ENCODE peak calls at places on chromosomes 13 and 19, in five cellular contexts. One of them, this sample, is unnamed.

GRCh38 chr13:21619633-21620220 is 15.8 kb upstream of the MICU2 start:
- DNase-seq in HL-60: no peak
- DNase-seq in neuronal stem cell: no peak
- DNase-seq in substantia nigra: no peak
- DNase-seq in caudate nucleus: no peak
- DNase-seq in this sample: no peak

GRCh38 chr13:86318424-86318823 is 519.2 kb upstream of the SLITRK6 start:
- DNase-seq in HL-60: no peak
- DNase-seq in neuronal stem cell: no peak
- DNase-seq in substantia nigra: no peak
- DNase-seq in caudate nucleus: no peak
- DNase-seq in this sample: no peak

GRCh38 chr13:44818428-44818827 is 170.8 kb downstream of the NUFIP1 start:
- DNase-seq in HL-60: no peak
- DNase-seq in neuronal stem cell: peak; percentile 30
- DNase-seq in substantia nigra: no peak
- DNase-seq in caudate nucleus: no peak
- DNase-seq in this sample: no peak

GRCh38 chr13:38348890-38349289 is 761 bp upstream of the UFM1 start:
- DNase-seq in HL-60: no peak
- DNase-seq in neuronal stem cell: peak; percentile 11
- DNase-seq in substantia nigra: peak; percentile 4
- DNase-seq in caudate nucleus: peak; percentile 36
- DNase-seq in this sample: no peak

GRCh38 chr13:106291006-106291405 is 244.5 kb downstream of the EFNB2 start:
- DNase-seq in HL-60: no peak
- DNase-seq in neuronal stem cell: no peak
- DNase-seq in substantia nigra: no peak
- DNase-seq in caudate nucleus: no peak
- DNase-seq in this sample: no peak

GRCh38 chr13:99356216-99357089 is 49.3 kb upstream of the GPR183 start:
- DNase-seq in HL-60: peak; percentile 45
- DNase-seq in neuronal stem cell: no peak
- DNase-seq in substantia nigra: no peak
- DNase-seq in caudate nucleus: peak; percentile 9
- DNase-seq in this sample: no peak

GRCh38 chr13:36057041-36057440 is 74.1 kb downstream of the DCLK1 start:
- DNase-seq in HL-60: no peak
- DNase-seq in neuronal stem cell: no peak
- DNase-seq in substantia nigra: no peak
- DNase-seq in caudate nucleus: no peak
- DNase-seq in this sample: no peak

GRCh38 chr13:70171151-70171550 is 62.9 kb upstream of the KLHL1 start:
- DNase-seq in HL-60: no peak
- DNase-seq in neuronal stem cell: no peak
- DNase-seq in substantia nigra: no peak
- DNase-seq in caudate nucleus: no peak
- DNase-seq in this sample: no peak

GRCh38 chr19:1862424-1863307 is 713 bp downstream of the KLF16 start:
- DNase-seq in HL-60: no peak
- DNase-seq in neuronal stem cell: no peak
- DNase-seq in substantia nigra: no peak
- DNase-seq in caudate nucleus: no peak
- DNase-seq in this sample: peak; percentile 54

GRCh38 chr19:1269478-1270167 is 491 bp downstream of the CIRBP start:
- DNase-seq in HL-60: peak; percentile 81
- DNase-seq in neuronal stem cell: no peak
- DNase-seq in substantia nigra: peak; percentile 63
- DNase-seq in caudate nucleus: peak; percentile 80
- DNase-seq in this sample: peak; percentile 89

GRCh38 chr19:40945645-40946044 is 45.4 kb upstream of the CYP2B6 start:
- DNase-seq in HL-60: no peak
- DNase-seq in neuronal stem cell: no peak
- DNase-seq in substantia nigra: no peak
- DNase-seq in caudate nucleus: no peak
- DNase-seq in this sample: no peak

GRCh38 chr13:51618626-51619025 is 34.4 kb downstream of the WDFY2 start:
- DNase-seq in HL-60: no peak
- DNase-seq in neuronal stem cell: no peak
- DNase-seq in substantia nigra: no peak
- DNase-seq in caudate nucleus: peak; percentile 35
- DNase-seq in this sample: no peak

GRCh38 chr19:46517471-46517870 is 21.8 kb upstream of the PNMA8B start:
- DNase-seq in HL-60: no peak
- DNase-seq in neuronal stem cell: no peak
- DNase-seq in substantia nigra: no peak
- DNase-seq in caudate nucleus: no peak
- DNase-seq in this sample: no peak

GRCh38 chr19:5002143-5002542 is 33.2 kb downstream of the KDM4B start:
- DNase-seq in HL-60: no peak
- DNase-seq in neuronal stem cell: no peak
- DNase-seq in substantia nigra: no peak
- DNase-seq in caudate nucleus: no peak
- DNase-seq in this sample: no peak

GRCh38 chr13:81874681-81875661 is 1534.0 kb upstream of the SPRY2 start:
- DNase-seq in HL-60: no peak
- DNase-seq in neuronal stem cell: no peak
- DNase-seq in substantia nigra: no peak
- DNase-seq in caudate nucleus: no peak
- DNase-seq in this sample: no peak

GRCh38 chr19:11587302-11587972 is 9.8 kb upstream of the ZNF627 start:
- DNase-seq in HL-60: peak; percentile 78
- DNase-seq in neuronal stem cell: peak; percentile 56
- DNase-seq in substantia nigra: peak; percentile 63
- DNase-seq in caudate nucleus: peak; percentile 43
- DNase-seq in this sample: peak; percentile 62

GRCh38 chr19:35430382-35431146 is 17.5 kb upstream of the FFAR2 start:
- DNase-seq in HL-60: peak; percentile 60
- DNase-seq in neuronal stem cell: no peak
- DNase-seq in substantia nigra: no peak
- DNase-seq in caudate nucleus: no peak
- DNase-seq in this sample: no peak

GRCh38 chr19:40592170-40592569 is 9.0 kb upstream of the LTBP4 start:
- DNase-seq in HL-60: peak; percentile 42
- DNase-seq in neuronal stem cell: no peak
- DNase-seq in substantia nigra: no peak
- DNase-seq in caudate nucleus: peak; percentile 28
- DNase-seq in this sample: no peak

GRCh38 chr13:111644750-111645149 is 324.3 kb downstream of the TEX29 start:
- DNase-seq in HL-60: no peak
- DNase-seq in neuronal stem cell: no peak
- DNase-seq in substantia nigra: no peak
- DNase-seq in caudate nucleus: no peak
- DNase-seq in this sample: no peak

GRCh38 chr13:94327318-94327717 is 152.2 kb downstream of the DCT start:
- DNase-seq in HL-60: no peak
- DNase-seq in neuronal stem cell: no peak
- DNase-seq in substantia nigra: no peak
- DNase-seq in caudate nucleus: no peak
- DNase-seq in this sample: no peak

GRCh38 chr19:54485846-54486245 is 12.8 kb upstream of the CDC42EP5 start:
- DNase-seq in HL-60: no peak
- DNase-seq in neuronal stem cell: no peak
- DNase-seq in substantia nigra: no peak
- DNase-seq in caudate nucleus: no peak
- DNase-seq in this sample: no peak

GRCh38 chr13:50594276-50594970 is 249.1 kb downstream of the DLEU7 start:
- DNase-seq in HL-60: peak; percentile 80
- DNase-seq in neuronal stem cell: peak; percentile 11
- DNase-seq in substantia nigra: no peak
- DNase-seq in caudate nucleus: no peak
- DNase-seq in this sample: peak; percentile 3
- H3K27ac ChIP-seq in HL-60: peak overlapping the region; percentile 65
- H3K27ac ChIP-seq in neuronal stem cell: peak overlapping the region; percentile 58
- H3K27ac ChIP-seq in substantia nigra: no peak overlapping the region
- H3K27ac ChIP-seq in caudate nucleus: no peak overlapping the region
- H3K27ac ChIP-seq in this sample: no peak overlapping the region

GRCh38 chr13:39777527-39778061 is 122.1 kb downstream of the COG6 start:
- DNase-seq in HL-60: peak; percentile 18
- DNase-seq in neuronal stem cell: no peak
- DNase-seq in substantia nigra: no peak
- DNase-seq in caudate nucleus: no peak
- DNase-seq in this sample: no peak
- H3K27ac ChIP-seq in HL-60: no peak overlapping the region
- H3K27ac ChIP-seq in neuronal stem cell: no peak overlapping the region
- H3K27ac ChIP-seq in substantia nigra: no peak overlapping the region
- H3K27ac ChIP-seq in caudate nucleus: no peak overlapping the region
- H3K27ac ChIP-seq in this sample: no peak overlapping the region

DNA sequence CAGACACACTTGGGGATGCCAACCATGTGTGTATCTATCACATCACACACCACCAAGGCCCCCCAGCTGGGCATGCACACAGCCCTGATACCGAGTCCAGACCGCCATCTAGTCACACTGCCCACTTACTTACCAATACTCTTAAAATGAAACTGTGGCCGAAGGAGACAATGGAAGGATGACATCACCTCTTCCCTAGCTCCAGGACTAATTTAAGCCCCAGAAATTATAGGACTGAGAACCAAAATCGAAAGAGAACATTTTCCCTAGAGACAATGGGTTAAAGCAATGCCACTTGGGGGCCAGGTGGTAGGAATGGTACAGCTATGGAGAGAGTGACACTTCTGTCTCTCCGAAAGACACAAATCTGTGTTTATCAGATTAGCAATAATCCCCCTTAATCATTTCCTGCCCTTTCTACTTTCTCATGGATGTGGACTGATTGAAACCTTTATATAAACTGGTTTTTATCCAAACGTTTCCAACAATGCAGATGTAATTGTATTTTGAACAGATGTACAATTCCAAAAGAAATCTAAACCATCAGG is 663 bp upstream of the GGACT start:
- DNase-seq in HL-60: no peak
- DNase-seq in neuronal stem cell: no peak
- DNase-seq in substantia nigra: no peak
- DNase-seq in caudate nucleus: no peak
- DNase-seq in this sample: no peak
- H3K27ac ChIP-seq in HL-60: no peak overlapping the region
- H3K27ac ChIP-seq in neuronal stem cell: no peak overlapping the region
- H3K27ac ChIP-seq in substantia nigra: no peak overlapping the region
- H3K27ac ChIP-seq in caudate nucleus: no peak overlapping the region
- H3K27ac ChIP-seq in this sample: no peak overlapping the region

GRCh38 chr13:30094015-30094533 is 213.3 kb downstream of the KATNAL1 start:
- DNase-seq in HL-60: no peak
- DNase-seq in neuronal stem cell: no peak
- DNase-seq in substantia nigra: no peak
- DNase-seq in caudate nucleus: no peak
- DNase-seq in this sample: no peak

GRCh38 chr13:30091691-30092090 is 215.7 kb downstream of the KATNAL1 start:
- DNase-seq in HL-60: no peak
- DNase-seq in neuronal stem cell: no peak
- DNase-seq in substantia nigra: no peak
- DNase-seq in caudate nucleus: no peak
- DNase-seq in this sample: no peak

GRCh38 chr13:30097695-30098094 is 209.7 kb downstream of the KATNAL1 start:
- DNase-seq in HL-60: no peak
- DNase-seq in neuronal stem cell: no peak
- DNase-seq in substantia nigra: no peak
- DNase-seq in caudate nucleus: no peak
- DNase-seq in this sample: no peak

DNA sequence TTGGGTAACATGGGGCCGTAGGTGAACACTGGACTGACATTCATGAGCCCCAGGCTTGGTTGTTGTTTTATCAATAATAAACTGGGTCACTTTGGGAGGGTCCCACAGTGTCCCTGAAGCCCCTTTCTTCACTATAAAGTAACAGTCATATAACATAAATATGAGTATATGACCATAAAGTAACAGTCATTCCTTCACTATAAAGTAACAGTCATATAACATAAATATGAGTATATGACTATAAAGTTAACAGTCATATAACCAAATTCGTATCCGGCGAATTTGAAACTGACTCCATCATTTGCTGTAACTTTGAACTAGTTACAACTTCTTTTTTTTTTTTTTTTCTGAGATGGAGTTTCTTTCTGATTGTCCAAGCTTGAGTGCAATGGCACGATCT is 210.3 kb downstream of the KATNAL1 start:
- DNase-seq in HL-60: no peak
- DNase-seq in neuronal stem cell: no peak
- DNase-seq in substantia nigra: no peak
- DNase-seq in caudate nucleus: no peak
- DNase-seq in this sample: no peak
- H3K27ac ChIP-seq in HL-60: no peak overlapping the region
- H3K27ac ChIP-seq in neuronal stem cell: no peak overlapping the region
- H3K27ac ChIP-seq in substantia nigra: no peak overlapping the region
- H3K27ac ChIP-seq in caudate nucleus: no peak overlapping the region
- H3K27ac ChIP-seq in this sample: no peak overlapping the region

GRCh38 chr19:18969953-18970659 is 29.1 kb upstream of the HOMER3 start:
- DNase-seq in HL-60: no peak
- DNase-seq in neuronal stem cell: no peak
- DNase-seq in substantia nigra: no peak
- DNase-seq in caudate nucleus: no peak
- DNase-seq in this sample: no peak
- H3K27ac ChIP-seq in HL-60: peak overlapping the region; percentile 98
- H3K27ac ChIP-seq in neuronal stem cell: no peak overlapping the region
- H3K27ac ChIP-seq in substantia nigra: no peak overlapping the region
- H3K27ac ChIP-seq in caudate nucleus: no peak overlapping the region
- H3K27ac ChIP-seq in this sample: no peak overlapping the region

DNA sequence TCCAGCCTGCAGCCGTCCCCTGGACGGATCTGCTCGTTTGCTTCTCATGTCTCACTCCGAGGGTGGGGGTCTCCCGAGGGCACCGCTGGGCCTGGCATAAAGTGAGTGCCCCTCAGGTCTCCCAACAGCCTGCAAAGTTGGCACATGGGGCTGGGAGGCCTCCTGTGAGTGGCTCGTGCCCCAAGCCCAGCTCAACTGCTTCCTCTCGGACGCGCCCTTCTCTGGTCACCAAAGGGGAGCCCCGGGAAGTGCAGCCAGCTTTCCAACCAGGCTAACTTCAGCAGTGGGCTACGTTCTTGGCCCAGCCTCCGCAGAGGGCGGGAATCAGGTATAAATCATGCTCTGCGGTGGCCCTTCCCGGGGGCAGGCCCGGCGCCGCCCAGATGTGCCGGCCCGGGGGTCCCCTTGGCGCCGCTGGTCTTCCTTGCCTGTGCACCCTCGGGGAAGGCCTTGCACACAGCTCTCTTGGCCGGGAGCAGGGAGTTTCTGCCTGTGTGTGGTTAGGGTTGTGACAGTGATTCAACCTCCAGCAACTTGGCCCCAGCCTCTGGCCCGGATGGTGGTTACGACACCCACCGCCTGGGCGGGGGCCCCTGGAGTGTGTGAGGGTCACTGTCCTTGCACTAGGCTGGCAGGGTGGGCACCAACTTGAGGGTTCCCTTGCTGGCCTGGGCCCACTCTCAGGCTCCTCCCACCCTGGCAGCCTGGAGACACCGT is 20.7 kb downstream of the CEBPG start:
- DNase-seq in HL-60: peak; percentile 85
- DNase-seq in neuronal stem cell: no peak
- DNase-seq in substantia nigra: no peak
- DNase-seq in caudate nucleus: no peak
- DNase-seq in this sample: no peak
- H3K27ac ChIP-seq in HL-60: peak overlapping the region; percentile 81
- H3K27ac ChIP-seq in neuronal stem cell: no peak overlapping the region
- H3K27ac ChIP-seq in substantia nigra: no peak overlapping the region
- H3K27ac ChIP-seq in caudate nucleus: no peak overlapping the region
- H3K27ac ChIP-seq in this sample: no peak overlapping the region

This sample was measured in CD4-positive, alpha-beta T cell.